ENCODE peak calls at places on chromosome 1, in five cellular contexts. A is astrocyte, H is A673, G is heart left ventricle, R is stomach. D is an unnamed sample.
A peak's percentile ranks its signal among the peaks of the same experiment; 100 is the strongest.

GRCh38 chr1:184215274-184215925 is 163.9 kb downstream of the TSEN15 start:
- DNase-seq in A (no peak), H (no peak), G (no peak), R (no peak), D (no peak)

GRCh38 chr1:97427371-97427770 is 493.5 kb downstream of the DPYD start:
- DNase-seq in A (no peak), H (no peak), G (no peak), R (no peak), D (no peak)

GRCh38 chr1:234866007-234866866 is 256.3 kb upstream of the IRF2BP2 start:
- DNase-seq in A (peak; percentile 84), H (peak; percentile 7), G (no peak), R (peak; percentile 50), D (peak; percentile 42)

GRCh38 chr1:232290570-232290969 is 339.4 kb downstream of the SIPA1L2 start:
- DNase-seq in A (no peak), H (no peak), G (no peak), R (no peak), D (no peak)

GRCh38 chr1:76124196-76124595 is 49.6 kb downstream of the ST6GALNAC3 start:
- DNase-seq in A (no peak), H (no peak), G (no peak), R (no peak), D (no peak)

GRCh38 chr1:165397945-165398344 is 41.4 kb upstream of the LMX1A start:
- DNase-seq in A (peak; percentile 10), H (no peak), G (no peak), R (peak; percentile 50), D (peak; percentile 50)

GRCh38 chr1:94622757-94623156 is 81.2 kb upstream of the F3 start:
- DNase-seq in A (peak; percentile 92), H (no peak), G (no peak), R (no peak), D (peak; percentile 45)

GRCh38 chr1:243594455-243594854 is 255.6 kb downstream of the AKT3 start:
- DNase-seq in A (no peak), H (no peak), G (no peak), R (no peak), D (no peak)

GRCh38 chr1:116232989-116233514 is 121.9 kb downstream of the MAB21L3 start:
- DNase-seq in A (no peak), H (peak; percentile 89), G (no peak), R (no peak), D (no peak)

GRCh38 chr1:106022312-106022902 is 1034.1 kb upstream of the PRMT6 start:
- DNase-seq in A (no peak), H (peak; percentile 54), G (no peak), R (no peak), D (peak; percentile 66)

GRCh38 chr1:197024460-197024859 is 42.6 kb downstream of the F13B start:
- DNase-seq in A (peak; percentile 39), H (no peak), G (no peak), R (no peak), D (peak; percentile 48)

GRCh38 chr1:89603651-89604413 is 29.1 kb upstream of the LRRC8C start:
- DNase-seq in A (peak; percentile 58), H (no peak), G (no peak), R (no peak), D (no peak)

GRCh38 chr1:169483500-169483966 is 2.2 kb downstream of the SLC19A2 start:
- DNase-seq in A (peak; percentile 42), H (no peak), G (no peak), R (peak; percentile 62), D (peak; percentile 13)

GRCh38 chr1:54229281-54229891 is 29.4 kb downstream of the MRPL37 start:
- DNase-seq in A (peak; percentile 44), H (no peak), G (no peak), R (no peak), D (peak; percentile 22)

GRCh38 chr1:54013393-54014008 is 4.5 kb downstream of the LDLRAD1 start:
- DNase-seq in A (no peak), H (no peak), G (no peak), R (no peak), D (no peak)

GRCh38 chr1:51576085-51576444 is 40.8 kb upstream of the OSBPL9 start:
- DNase-seq in A (no peak), H (no peak), G (no peak), R (no peak), D (no peak)

GRCh38 chr1:246814890-246815289 is 90.7 kb downstream of the SCCPDH start:
- DNase-seq in A (no peak), H (no peak), G (no peak), R (no peak), D (no peak)

GRCh38 chr1:37853157-37853556 is 6.2 kb downstream of the MTF1 start:
- DNase-seq in A (no peak), H (no peak), G (no peak), R (no peak), D (no peak)

GRCh38 chr1:185156321-185156853 is 366 bp downstream of the TRMT1L start:
- DNase-seq in A (peak; percentile 17), H (no peak), G (no peak), R (peak; percentile 39), D (no peak)

GRCh38 chr1:223233019-223233409 is 90.0 kb upstream of the TLR5 start:
- DNase-seq in A (no peak), H (no peak), G (no peak), R (no peak), D (no peak)

GRCh38 chr1:60133848-60134247 is 60.3 kb upstream of the C1orf87 start:
- DNase-seq in A (peak; percentile 90), H (no peak), G (no peak), R (no peak), D (peak; percentile 54)

GRCh38 chr1:5660141-5660935 is 331.9 kb downstream of the NPHP4 start:
- DNase-seq in A (no peak), H (no peak), G (no peak), R (no peak), D (no peak)

GRCh38 chr1:3741566-3742438 is 10.4 kb upstream of the CCDC27 start:
- DNase-seq in A (no peak), H (no peak), G (peak; percentile 55), R (no peak), D (no peak)

GRCh38 chr1:116006486-116006964 is 30.2 kb downstream of the SLC22A15 start:
- DNase-seq in A (no peak), H (no peak), G (no peak), R (no peak), D (no peak)

GRCh38 chr1:201882665-201883132 is 6.0 kb upstream of the SHISA4 start:
- DNase-seq in A (peak; percentile 83), H (peak; percentile 55), G (no peak), R (no peak), D (peak; percentile 50)

DNA sequence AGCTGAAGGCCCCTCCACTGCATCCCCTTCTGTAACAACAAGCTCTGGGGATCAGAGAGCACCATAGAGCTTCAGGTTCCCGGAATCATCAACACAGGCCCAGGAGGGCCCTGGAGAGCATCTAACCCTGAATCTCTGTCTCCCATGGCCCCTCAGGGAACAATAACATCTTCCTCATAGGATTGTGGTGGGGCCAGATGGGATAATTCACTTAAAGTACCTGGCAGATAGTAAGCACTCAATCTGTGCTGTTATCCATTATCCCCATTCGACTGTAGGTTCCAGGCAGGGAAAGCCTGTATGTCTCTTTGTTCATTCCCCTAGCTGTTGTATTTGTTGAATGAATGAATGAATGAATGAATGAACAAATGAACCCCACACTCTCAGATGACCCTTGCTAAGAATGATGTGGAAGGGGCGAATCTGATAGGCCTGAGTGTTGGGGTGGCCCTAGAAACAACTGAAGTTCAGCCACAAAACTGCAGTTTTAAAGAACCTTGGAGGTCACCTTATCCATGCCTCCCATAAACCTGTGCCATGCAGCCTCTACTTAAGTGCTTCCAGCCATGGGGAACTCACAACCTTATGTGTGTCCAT is 14.5 kb downstream of the LAPTM5 start:
- DNase-seq in A (no peak), H (no peak), G (no peak), R (no peak), D (no peak)
- H3K4me1 ChIP-seq in A (peaks cover 9% of the 10 kb centered on the region), H (no peaks in the 10 kb centered on the region), G (no peaks in the 10 kb centered on the region), R (peaks cover 3% of the 10 kb centered on the region), D (no peaks in the 10 kb centered on the region)

GRCh38 chr1:161089251-161089924 is at the start of gene NECTIN4:
- DNase-seq in A (no peak), H (no peak), G (no peak), R (peak; percentile 87), D (no peak)
- H3K4me3 ChIP-seq in A (no peak within 1 kb of the TSS), H (no peak within 1 kb of the TSS), G (no peak within 1 kb of the TSS), R (peak within 1 kb of the TSS; percentile 28), D (no peak within 1 kb of the TSS)

DNA sequence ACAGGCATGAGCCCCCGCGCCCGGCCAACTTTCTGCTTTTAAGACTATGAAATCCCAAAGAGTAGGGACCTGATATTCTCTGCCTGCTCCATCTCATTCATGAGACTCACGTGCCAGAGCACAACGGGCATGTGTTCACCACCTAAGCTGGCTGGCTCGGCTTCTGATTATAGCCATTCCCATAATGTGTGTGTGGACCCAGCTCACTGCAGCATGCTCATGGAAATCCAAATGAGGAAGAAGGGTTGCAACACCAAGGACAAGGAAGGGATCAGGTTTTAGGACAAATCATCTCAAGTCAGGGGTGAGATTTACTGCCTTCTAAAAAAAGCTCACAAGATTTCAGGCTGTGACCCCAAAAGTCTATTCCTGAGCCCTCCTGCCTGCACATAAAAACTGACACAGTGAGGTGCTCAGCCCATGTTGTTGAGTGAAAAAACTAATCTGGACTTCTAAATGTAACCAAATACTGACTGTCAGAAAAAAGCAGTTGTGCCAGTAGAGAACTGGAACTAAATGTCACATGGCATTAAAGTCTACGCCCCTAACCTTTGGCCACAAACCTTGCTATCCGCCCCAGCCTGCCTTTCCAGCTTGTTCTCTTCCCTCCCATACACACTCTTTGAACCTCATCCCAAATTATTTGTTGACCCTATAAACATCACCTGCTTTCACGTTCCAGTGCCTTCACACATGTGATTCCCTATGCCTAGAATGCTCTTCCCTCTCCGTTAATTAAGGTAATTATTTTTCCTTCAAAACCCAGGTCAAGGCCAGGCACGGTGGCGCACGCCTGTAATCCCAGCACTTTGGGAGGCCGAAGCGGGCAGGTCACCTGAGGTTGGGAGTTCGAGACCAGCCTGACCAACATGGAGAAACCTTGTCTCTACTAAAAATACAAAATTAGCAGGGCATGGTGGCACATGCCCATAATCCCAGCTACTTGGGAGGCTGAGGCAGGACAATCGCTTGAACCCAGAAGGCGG is 9.1 kb upstream of the COA7 start:
- DNase-seq in A (no peak), H (no peak), G (no peak), R (no peak), D (no peak)
- H3K4me1 ChIP-seq in A (peaks cover 10% of the 10 kb centered on the region), H (no peaks in the 10 kb centered on the region), G (no peaks in the 10 kb centered on the region), R (peaks cover 39% of the 10 kb centered on the region), D (peaks cover 36% of the 10 kb centered on the region)

DNA sequence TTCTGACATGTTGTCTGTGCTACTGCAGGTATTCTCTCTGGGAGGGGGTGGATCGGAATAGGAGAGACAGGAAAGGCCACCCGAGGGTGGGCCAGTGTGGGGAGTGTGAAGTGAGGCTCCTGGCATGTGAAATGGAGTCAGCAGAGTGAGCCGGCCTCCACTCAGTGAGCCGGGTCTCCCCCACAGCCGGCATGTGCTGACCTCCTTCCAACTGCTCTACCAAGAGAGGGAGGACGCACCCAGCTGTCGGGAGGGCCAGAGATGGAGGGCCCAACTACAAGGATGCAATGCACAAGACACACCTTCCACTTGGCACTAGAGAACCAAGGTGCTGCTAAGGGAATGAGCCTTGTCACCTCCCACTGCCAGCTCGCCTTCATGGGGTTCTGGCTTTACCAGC is 28.2 kb upstream of the CLSTN1 start:
- DNase-seq in A (no peak), H (no peak), G (no peak), R (no peak), D (no peak)
- H3K4me3 ChIP-seq in A (no peak overlapping the region), H (no peak overlapping the region), G (no peak overlapping the region), R (no peak overlapping the region), D (no peak overlapping the region)

DNA sequence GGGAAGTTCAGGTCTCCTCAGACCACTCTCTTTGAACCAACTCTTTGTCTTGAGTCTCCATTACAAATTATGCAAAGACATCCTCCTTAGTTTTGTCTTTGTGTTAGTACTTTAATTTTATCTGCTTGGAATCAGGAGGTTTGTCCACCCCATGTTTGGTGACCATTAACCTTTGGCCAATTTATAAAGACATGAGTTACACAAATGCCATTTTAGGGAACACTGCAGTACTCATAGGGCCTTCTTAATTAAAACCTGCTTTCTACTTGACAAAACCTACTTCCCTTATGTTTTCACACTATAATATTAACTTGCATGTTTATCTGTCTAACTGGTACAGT is 7.9 kb upstream of the CDC73 start:
- DNase-seq in A (no peak), H (no peak), G (no peak), R (no peak), D (no peak)
- H3K4me1 ChIP-seq in A (peaks cover 27% of the 10 kb centered on the region), H (peaks cover 12% of the 10 kb centered on the region), G (no peaks in the 10 kb centered on the region), R (peaks cover 9% of the 10 kb centered on the region), D (peaks cover 56% of the 10 kb centered on the region)